ENCODE peak calls at places on chromosomes 6 and 20, in four cellular contexts. C is testis, X is right lobe of liver, T is SK-N-SH. Y is an unnamed sample.

GRCh38 chr20:29756664-29757063 is 1500.8 kb upstream of the DEFB115 start:
- DNase-seq in T (peak; percentile 6), C (no peak), X (no peak), Y (no peak)

GRCh38 chr20:20396794-20397193 is 28.9 kb downstream of the INSM1 start:
- DNase-seq in T (no peak), X (no peak), C (no peak), Y (no peak)

GRCh38 chr20:1327241-1327653 is 1.7 kb downstream of the SDCBP2 start:
- DNase-seq in T (no peak), X (no peak), C (peak; percentile 86), Y (peak; percentile 59)

GRCh38 chr6:29628419-29629281 is 4.3 kb downstream of the GABBR1 start:
- DNase-seq in T (peak; percentile 90), C (peak; percentile 81), X (peak; percentile 75), Y (peak; percentile 82)

GRCh38 chr6:157099912-157100593 is 223.3 kb downstream of the TMEM242 start:
- DNase-seq in C (no peak), T (no peak), X (no peak), Y (peak; percentile 37)

GRCh38 chr20:57198359-57199072 is 67.9 kb downstream of the BMP7 start:
- DNase-seq in C (no peak), X (no peak), T (no peak), Y (no peak)

GRCh38 chr6:80254716-80255115 is 148.2 kb downstream of the BCKDHB start:
- DNase-seq in T (no peak), X (no peak), C (no peak), Y (no peak)

GRCh38 chr6:79544299-79544927 is 7.2 kb upstream of the LCA5 start:
- DNase-seq in X (no peak), C (peak; percentile 58), T (no peak), Y (peak; percentile 90)

GRCh38 chr6:14571001-14571400 is 453.4 kb downstream of the CD83 start:
- DNase-seq in C (no peak), X (no peak), T (no peak), Y (no peak)

GRCh38 chr6:135938588-135939215 is 87.2 kb downstream of the PDE7B start:
- DNase-seq in X (no peak), T (peak; percentile 33), C (peak; percentile 25), Y (peak; percentile 78)

GRCh38 chr6:30073489-30074240 is 1.9 kb downstream of the RNF39 start:
- DNase-seq in X (no peak), C (no peak), T (peak; percentile 35), Y (no peak)

GRCh38 chr6:54655162-54655561 is 191.4 kb upstream of the FAM83B start:
- DNase-seq in T (no peak), C (no peak), X (no peak), Y (no peak)

GRCh38 chr6:68990313-68990712 is 355.2 kb downstream of the ADGRB3 start:
- DNase-seq in C (no peak), T (no peak), X (no peak), Y (no peak)

GRCh38 chr6:151681426-151682059 is 125.9 kb upstream of the ESR1 start:
- DNase-seq in X (no peak), C (peak; percentile 17), T (no peak), Y (peak; percentile 26)

GRCh38 chr6:170114956-170115855 is 175.7 kb downstream of the DLL1 start:
- DNase-seq in X (peak; percentile 45), T (peak; percentile 29), C (peak; percentile 74), Y (no peak)

GRCh38 chr6:6314601-6315000 is 5.9 kb downstream of the F13A1 start:
- DNase-seq in X (no peak), T (no peak), C (no peak), Y (no peak)

GRCh38 chr20:45206746-45207145 is at the start of gene SEMG1:
- DNase-seq in C (no peak), X (no peak), T (no peak), Y (no peak)

GRCh38 chr6:57313711-57314471 is 3.5 kb upstream of the PRIM2 start:
- DNase-seq in C (no peak), X (no peak), T (no peak), Y (peak; percentile 92)

GRCh38 chr6:100346828-100347227 is 117.9 kb downstream of the SIM1 start:
- DNase-seq in X (no peak), T (no peak), C (no peak), Y (peak; percentile 78)

GRCh38 chr6:43093361-43094289 is 17.5 kb downstream of the PTK7 start:
- DNase-seq in X (no peak), C (peak; percentile 91), T (no peak), Y (peak; percentile 60)

GRCh38 chr6:18561006-18561750 is 174.0 kb downstream of the RNF144B start:
- DNase-seq in T (peak; percentile 30), C (no peak), X (no peak), Y (no peak)

GRCh38 chr6:158072083-158072721 is 90.5 kb downstream of the SYNJ2 start:
- DNase-seq in X (peak; percentile 70), T (peak; percentile 83), C (peak; percentile 77), Y (peak; percentile 86)

GRCh38 chr6:111573892-111574800 is 31.5 kb downstream of the TRAF3IP2 start:
- DNase-seq in T (no peak), X (no peak), C (no peak), Y (peak; percentile 88)

GRCh38 chr20:32678948-32679347 is 5.2 kb upstream of the C20orf203 start:
- DNase-seq in T (no peak), C (no peak), X (peak; percentile 91), Y (no peak)

GRCh38 chr6:170232186-170233002 is 58.5 kb downstream of the DLL1 start:
- DNase-seq in C (no peak), X (peak; percentile 32), T (no peak), Y (peak; percentile 27)

GRCh38 chr6:109998159-109998785 is 20.2 kb downstream of the GPR6 start:
- DNase-seq in C (no peak), T (no peak), X (no peak), Y (peak; percentile 18)

GRCh38 chr6:5851261-5851757 is 155.4 kb downstream of the NRN1 start:
- DNase-seq in C (peak; percentile 88), X (no peak), T (no peak), Y (peak; percentile 30)

GRCh38 chr6:135346747-135347146 is 150.8 kb downstream of the AHI1 start:
- DNase-seq in C (no peak), X (no peak), T (peak; percentile 3), Y (no peak)

GRCh38 chr20:22106308-22106938 is 401.0 kb downstream of the PAX1 start:
- DNase-seq in X (no peak), T (peak; percentile 11), C (peak; percentile 27), Y (peak; percentile 37)

GRCh38 chr20:4375881-4376280 is 345.8 kb upstream of the PRND start:
- DNase-seq in C (no peak), X (no peak), T (no peak), Y (peak; percentile 71)

GRCh38 chr6:134173007-134173690 is 120.7 kb upstream of the SLC2A12 start:
- DNase-seq in C (no peak), T (no peak), X (no peak), Y (peak; percentile 35)

GRCh38 chr6:130178692-130179091 is 44.1 kb downstream of the SAMD3 start:
- DNase-seq in C (no peak), T (no peak), X (no peak), Y (peak; percentile 95)

GRCh38 chr6:71252960-71253359 is 35.7 kb upstream of the OGFRL1 start:
- DNase-seq in X (no peak), C (no peak), T (no peak), Y (no peak)

GRCh38 chr6:118403036-118403435 is 145.1 kb upstream of the PLN start:
- DNase-seq in C (no peak), X (no peak), T (no peak), Y (no peak)

GRCh38 chr6:7033202-7033601 is 74.6 kb upstream of the RREB1 start:
- DNase-seq in X (no peak), T (no peak), C (no peak), Y (no peak)

GRCh38 chr6:43180985-43181384 is 1.0 kb upstream of the CUL9 start:
- DNase-seq in X (no peak), C (no peak), T (no peak), Y (no peak)

GRCh38 chr6:152642578-152643375 is 5.6 kb upstream of the SYNE1 start:
- DNase-seq in T (peak; percentile 61), X (peak; percentile 75), C (peak; percentile 88), Y (peak; percentile 69)

GRCh38 chr6:53898026-53898795 is 103.4 kb downstream of the LRRC1 start:
- DNase-seq in X (no peak), T (no peak), C (no peak), Y (peak; percentile 34)

GRCh38 chr6:128208078-128208477 is 307.2 kb upstream of the THEMIS start:
- DNase-seq in X (no peak), C (no peak), T (no peak), Y (peak; percentile 65)

GRCh38 chr6:165249808-165250207 is 59.6 kb downstream of the C6orf118 start:
- DNase-seq in C (no peak), T (no peak), X (no peak), Y (no peak)
- H3K4me3 ChIP-seq in C (no peak overlapping the region), T (no peak overlapping the region), X (no peak overlapping the region), Y (no peak overlapping the region)

DNA sequence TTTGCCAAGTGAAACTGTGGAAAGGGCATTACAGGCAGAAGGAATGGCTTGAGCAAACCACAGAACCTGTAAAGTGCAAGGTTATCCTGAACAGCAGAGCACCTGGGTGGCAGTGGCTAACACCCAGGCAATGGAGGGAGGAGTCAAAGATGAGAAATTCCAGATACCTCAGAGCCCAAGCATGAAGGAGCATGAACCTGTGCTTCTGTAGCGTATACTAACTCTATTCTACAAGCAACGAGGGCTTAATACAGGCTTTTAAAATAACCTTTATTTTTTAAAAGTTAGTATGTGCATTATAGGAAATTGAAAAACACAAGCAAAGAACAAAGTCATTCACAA is 77.0 kb downstream of the CNBD2 start:
- DNase-seq in X (no peak), C (no peak), T (no peak), Y (peak; percentile 18)
- H3K4me3 ChIP-seq in X (no peak overlapping the region), C (no peak overlapping the region), T (no peak overlapping the region), Y (no peak overlapping the region)

DNA sequence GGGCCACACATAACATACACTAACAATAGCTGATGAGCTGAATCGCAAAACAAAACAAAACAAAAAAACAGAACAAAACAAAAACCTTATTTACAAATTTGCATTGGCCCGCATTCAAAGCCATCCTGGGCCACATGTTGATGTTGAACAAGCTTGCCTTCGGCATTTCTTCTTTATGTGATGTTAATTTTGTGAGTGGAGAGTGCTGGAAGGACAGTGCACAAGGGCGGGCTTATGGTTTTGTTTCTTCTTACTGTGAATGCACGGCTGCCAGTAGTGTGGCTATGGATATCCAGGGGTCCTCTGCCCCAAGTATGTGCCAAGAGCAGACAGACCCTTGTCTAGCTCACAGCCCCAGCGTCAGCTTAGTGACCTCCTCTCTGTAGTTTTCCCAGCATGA is 24.7 kb downstream of the ZNF292 start:
- DNase-seq in T (no peak), X (no peak), C (no peak), Y (no peak)
- H3K4me3 ChIP-seq in T (no peak overlapping the region), X (no peak overlapping the region), C (no peak overlapping the region), Y (no peak overlapping the region)

GRCh38 chr20:34211591-34211990 is 29.6 kb upstream of the ASIP start:
- DNase-seq in X (no peak), T (no peak), C (no peak), Y (peak; percentile 11)

GRCh38 chr20:34220581-34220980 is 20.6 kb upstream of the ASIP start:
- DNase-seq in X (no peak), C (no peak), T (no peak), Y (peak; percentile 68)

GRCh38 chr20:34215711-34216381 is 25.4 kb upstream of the ASIP start:
- DNase-seq in T (peak; percentile 84), X (peak; percentile 88), C (peak; percentile 89), Y (peak; percentile 59)

GRCh38 chr20:34213213-34213612 is 28.0 kb upstream of the ASIP start:
- DNase-seq in C (no peak), X (no peak), T (no peak), Y (no peak)

GRCh38 chr20:34216382-34216742 is 24.9 kb upstream of the ASIP start:
- DNase-seq in T (peak; percentile 53), X (no peak), C (no peak), Y (no peak)
- H3K4me3 ChIP-seq in T (peak overlapping the region; percentile 54), X (peak overlapping the region; percentile 43), C (peak overlapping the region; percentile 62), Y (peak overlapping the region; percentile 68)

Y was measured in choroid plexus epithelial cell.